ENCODE peak calls at places on chromosome 5, in four cellular contexts. J is mesendoderm, K is RWPE2, F is neural crest cell. E is an unnamed sample.

GRCh38 chr5:98424681-98425454 is 348.6 kb upstream of the RGMB start:
- DNase-seq in J (no peak), K (no peak), F (no peak), E (no peak)

GRCh38 chr5:124859027-124859426 is 112.6 kb upstream of the ZNF608 start:
- DNase-seq in F (no peak), J (no peak), K (no peak), E (no peak)

GRCh38 chr5:132489871-132490483 is 596 bp downstream of the IRF1 start:
- DNase-seq in K (peak; percentile 65), F (no peak), J (no peak), E (peak; percentile 50)

GRCh38 chr5:181243020-181243520 is 636 bp downstream of the RACK1 start:
- DNase-seq in J (no peak), K (no peak), F (no peak), E (no peak)

GRCh38 chr5:121279801-121280200 is 571.9 kb upstream of the FTMT start:
- DNase-seq in K (no peak), J (no peak), F (no peak), E (no peak)

GRCh38 chr5:171569065-171569712 is 149.7 kb downstream of the FGF18 start:
- DNase-seq in J (no peak), K (no peak), F (no peak), E (no peak)

GRCh38 chr5:32506251-32506661 is 61.7 kb upstream of the ZFR start:
- DNase-seq in K (no peak), J (no peak), F (no peak), E (peak; percentile 54)

GRCh38 chr5:32791536-32792240 is 80.6 kb downstream of the NPR3 start:
- DNase-seq in J (no peak), K (no peak), F (no peak), E (no peak)

GRCh38 chr5:54860321-54860720 is 125.1 kb downstream of the ESM1 start:
- DNase-seq in J (no peak), F (no peak), K (no peak), E (no peak)

GRCh38 chr5:95631991-95632675 is 12.2 kb downstream of the GPR150 start:
- DNase-seq in K (no peak), F (no peak), J (peak; percentile 63), E (no peak)

GRCh38 chr5:57986746-57987145 is 473.1 kb downstream of the PLK2 start:
- DNase-seq in F (no peak), J (peak; percentile 65), K (no peak), E (no peak)

GRCh38 chr5:148091991-148092964 is 28.5 kb downstream of the SPINK5 start:
- DNase-seq in F (no peak), J (no peak), K (no peak), E (no peak)

GRCh38 chr5:92652735-92653134 is 928.3 kb downstream of the NR2F1-AS1 start:
- DNase-seq in J (no peak), F (no peak), K (no peak), E (no peak)

GRCh38 chr5:16577677-16578076 is 39.1 kb downstream of the RETREG1 start:
- DNase-seq in J (peak; percentile 18), F (no peak), K (no peak), E (no peak)

GRCh38 chr5:157159209-157159751 is 6.8 kb downstream of the GARIN3 start:
- DNase-seq in K (no peak), F (no peak), J (no peak), E (no peak)

GRCh38 chr5:73280821-73281746 is 108.1 kb downstream of the TMEM174 start:
- DNase-seq in F (no peak), J (no peak), K (no peak), E (no peak)

GRCh38 chr5:38742821-38743220 is 103.0 kb upstream of the OSMR start:
- DNase-seq in F (no peak), J (peak; percentile 38), K (no peak), E (no peak)

GRCh38 chr5:40798856-40799210 is 659 bp upstream of the PRKAA1 start:
- DNase-seq in F (no peak), K (no peak), J (no peak), E (no peak)

GRCh38 chr5:135826221-135826525 is 8.3 kb upstream of the SLC25A48 start:
- DNase-seq in K (no peak), J (no peak), F (no peak), E (no peak)

GRCh38 chr5:122741681-122742080 is 33.2 kb upstream of the SNX2 start:
- DNase-seq in F (no peak), K (no peak), J (peak; percentile 96), E (no peak)

GRCh38 chr5:154243736-154244135 is 53.2 kb downstream of the GALNT10 start:
- DNase-seq in J (no peak), F (no peak), K (no peak), E (no peak)

GRCh38 chr5:171571663-171572062 is 152.2 kb downstream of the FGF18 start:
- DNase-seq in J (no peak), K (no peak), F (no peak), E (no peak)

E was measured in retina.